ENCODE peak calls at places on chromosome 6, in eight cellular contexts. A is choroid plexus epithelial cell; Z is GM12865; J is GM23338; K is CD8-positive, alpha-beta T cell; F is heart left ventricle; C is neural progenitor cell; U is astrocyte of the spinal cord. Y is an unnamed sample.

GRCh38 chr6:166862978-166863530 is 93.3 kb downstream of the RNASET2 start:
- DNase-seq in A (no peak), Z (no peak), J (peak), K (no peak), F (no peak), C (no peak), U (no peak), Y (no peak)

GRCh38 chr6:165725201-165725600 is 62.2 kb upstream of the PDE10A start:
- DNase-seq in A (no peak), Z (no peak), J (peak), K (no peak), F (no peak), C (no peak), U (no peak), Y (no peak)

GRCh38 chr6:60687085-60687484 is 1598.9 kb downstream of the KHDRBS2 start:
- DNase-seq in A (no peak), Z (no peak), J (no peak), K (no peak), F (no peak), C (no peak), U (no peak), Y (no peak)

GRCh38 chr6:38501931-38502330 is 137.8 kb downstream of the BTBD9 start:
- DNase-seq in A (no peak), Z (no peak), J (no peak), K (no peak), F (no peak), C (no peak), U (no peak), Y (no peak)

GRCh38 chr6:34709386-34709785 is 12.8 kb upstream of the ILRUN start:
- DNase-seq in A (peak), Z (no peak), J (no peak), K (no peak), F (peak), C (no peak), U (peak), Y (no peak)

GRCh38 chr6:20241102-20241501 is 28.8 kb upstream of the MBOAT1 start:
- DNase-seq in A (no peak), Z (no peak), J (no peak), K (no peak), F (no peak), C (no peak), U (no peak), Y (no peak)

GRCh38 chr6:3325210-3325609 is 66.5 kb downstream of the PSMG4 start:
- DNase-seq in A (peak), Z (no peak), J (no peak), K (no peak), F (no peak), C (no peak), U (peak), Y (no peak)

GRCh38 chr6:11224252-11224965 is 8.1 kb downstream of the NEDD9 start:
- DNase-seq in A (no peak), Z (peak), J (no peak), K (peak), F (no peak), C (no peak), U (peak), Y (no peak)

GRCh38 chr6:163099621-163100171 is 314.8 kb upstream of the QKI start:
- DNase-seq in A (no peak), Z (no peak), J (peak), K (no peak), F (no peak), C (peak), U (no peak), Y (no peak)

GRCh38 chr6:6870914-6871313 is 236.8 kb upstream of the RREB1 start:
- DNase-seq in A (no peak), Z (no peak), J (no peak), K (no peak), F (no peak), C (no peak), U (no peak), Y (no peak)

GRCh38 chr6:123829302-123829953 is 25.8 kb downstream of the NKAIN2 start:
- DNase-seq in A (peak), Z (no peak), J (no peak), K (no peak), F (no peak), C (no peak), U (peak), Y (no peak)

GRCh38 chr6:166313255-166314070 is 5.3 kb upstream of the PRR18 start:
- DNase-seq in A (peak), Z (peak), J (peak), K (peak), F (no peak), C (peak), U (peak), Y (peak)

GRCh38 chr6:431986-432385 is 40.4 kb downstream of the IRF4 start:
- DNase-seq in A (no peak), Z (peak), J (no peak), K (no peak), F (no peak), C (no peak), U (peak), Y (no peak)

GRCh38 chr6:142713959-142714358 is 231.0 kb downstream of the HIVEP2 start:
- DNase-seq in A (no peak), Z (no peak), J (no peak), K (no peak), F (no peak), C (no peak), U (no peak), Y (no peak)

GRCh38 chr6:71444222-71444621 is 155.6 kb downstream of the OGFRL1 start:
- DNase-seq in A (peak), Z (no peak), J (no peak), K (no peak), F (no peak), C (no peak), U (no peak), Y (no peak)

GRCh38 chr6:6665505-6665904 is 77.0 kb downstream of the LY86 start:
- DNase-seq in A (no peak), Z (no peak), J (peak), K (no peak), F (no peak), C (peak), U (no peak), Y (no peak)

GRCh38 chr6:155530219-155530834 is 74.7 kb upstream of the NOX3 start:
- DNase-seq in A (peak), Z (peak), J (peak), K (no peak), F (no peak), C (peak), U (peak), Y (peak)

GRCh38 chr6:2149370-2150006 is 95.9 kb downstream of the GMDS start:
- DNase-seq in A (no peak), Z (no peak), J (no peak), K (no peak), F (no peak), C (no peak), U (no peak), Y (no peak)

GRCh38 chr6:154166140-154166539 is 127.1 kb downstream of the OPRM1 start:
- DNase-seq in A (no peak), Z (no peak), J (peak), K (no peak), F (no peak), C (no peak), U (no peak), Y (no peak)

GRCh38 chr6:2275207-2275891 is 29.9 kb upstream of the GMDS start:
- DNase-seq in A (peak), Z (no peak), J (no peak), K (no peak), F (no peak), C (no peak), U (peak), Y (no peak)

GRCh38 chr6:35601331-35602132 is 87.2 kb downstream of the FKBP5 start:
- DNase-seq in A (peak), Z (no peak), J (peak), K (peak), F (peak), C (peak), U (peak), Y (no peak)

GRCh38 chr6:129233458-129234134 is 350.7 kb downstream of the LAMA2 start:
- DNase-seq in A (no peak), Z (peak), J (no peak), K (no peak), F (no peak), C (no peak), U (no peak), Y (peak)

GRCh38 chr6:106072501-106073140 is 13.5 kb upstream of the PRDM1 start:
- DNase-seq in A (no peak), Z (no peak), J (peak), K (no peak), F (no peak), C (no peak), U (no peak), Y (no peak)

GRCh38 chr6:7697432-7697819 is 28.5 kb upstream of the BMP6 start:
- DNase-seq in A (peak), Z (no peak), J (no peak), K (no peak), F (no peak), C (no peak), U (no peak), Y (no peak)

GRCh38 chr6:6725120-6725833 is 136.8 kb downstream of the LY86 start:
- DNase-seq in A (no peak), Z (no peak), J (peak), K (no peak), F (no peak), C (peak), U (no peak), Y (no peak)

GRCh38 chr6:66522864-66523263 is 815.8 kb upstream of the EYS start:
- DNase-seq in A (no peak), Z (no peak), J (no peak), K (no peak), F (no peak), C (no peak), U (no peak), Y (no peak)

GRCh38 chr6:106807946-106808611 is 166.4 kb downstream of the CD24 start:
- DNase-seq in A (no peak), Z (no peak), J (peak), K (no peak), F (no peak), C (no peak), U (no peak), Y (no peak)

GRCh38 chr6:41370488-41371111 is 35.2 kb downstream of the NCR2 start:
- DNase-seq in A (no peak), Z (no peak), J (peak), K (no peak), F (no peak), C (peak), U (no peak), Y (no peak)

GRCh38 chr6:2327591-2327990 is 82.2 kb upstream of the GMDS start:
- DNase-seq in A (no peak), Z (no peak), J (no peak), K (no peak), F (no peak), C (no peak), U (no peak), Y (no peak)

GRCh38 chr6:32840604-32841246 is 2.2 kb upstream of the TAP2 start:
- DNase-seq in A (no peak), Z (peak), J (no peak), K (no peak), F (no peak), C (no peak), U (no peak), Y (no peak)

GRCh38 chr6:163036251-163036650 is 308.5 kb downstream of the PACRG start:
- DNase-seq in A (no peak), Z (no peak), J (no peak), K (no peak), F (no peak), C (no peak), U (no peak), Y (no peak)

GRCh38 chr6:84791927-84792326 is 27.5 kb upstream of the TBX18 start:
- DNase-seq in A (no peak), Z (no peak), J (no peak), K (no peak), F (no peak), C (no peak), U (no peak), Y (no peak)

GRCh38 chr6:26544473-26544872 is 6.3 kb downstream of the HMGN4 start:
- DNase-seq in A (no peak), Z (no peak), J (no peak), K (no peak), F (no peak), C (no peak), U (no peak), Y (no peak)

GRCh38 chr6:8070718-8071117 is 6.5 kb upstream of the BLOC1S5 start:
- DNase-seq in A (no peak), Z (no peak), J (no peak), K (no peak), F (no peak), C (no peak), U (no peak), Y (no peak)

GRCh38 chr6:163602851-163603250 is 188.3 kb downstream of the QKI start:
- DNase-seq in A (no peak), Z (no peak), J (no peak), K (no peak), F (no peak), C (no peak), U (no peak), Y (no peak)

GRCh38 chr6:20696676-20697075 is 162.4 kb downstream of the CDKAL1 start:
- DNase-seq in A (peak), Z (no peak), J (no peak), K (no peak), F (no peak), C (no peak), U (peak), Y (no peak)

GRCh38 chr6:137045221-137045789 is 540 bp upstream of the IL20RA start:
- DNase-seq in A (no peak), Z (no peak), J (no peak), K (no peak), F (no peak), C (no peak), U (no peak), Y (no peak)
- H3K4me3 ChIP-seq in A (no peak), Z (no peak), J (peak), K (no peak), F (no peak), C (no peak), U (no peak), Y (no peak)

GRCh38 chr6:111777357-111777756 is 95.9 kb downstream of the FYN start:
- DNase-seq in A (no peak), Z (peak), J (no peak), K (no peak), F (no peak), C (no peak), U (no peak), Y (no peak)
- TF ChIP-seq CTCF in A (no peak), Z (no peak), J (peak), K (no peak), F (no peak), C (peak), U (peak), Y (peak)

GRCh38 chr6:64252256-64252655 is 616.7 kb downstream of the PHF3 start:
- DNase-seq in A (no peak), Z (no peak), J (no peak), K (no peak), F (no peak), C (no peak), U (no peak), Y (no peak)

GRCh38 chr6:64257586-64257985 is 622.0 kb downstream of the PHF3 start:
- DNase-seq in A (no peak), Z (no peak), J (no peak), K (no peak), F (no peak), C (no peak), U (no peak), Y (no peak)

GRCh38 chr6:64254558-64254957 is 619.0 kb downstream of the PHF3 start:
- DNase-seq in A (no peak), Z (no peak), J (no peak), K (no peak), F (no peak), C (no peak), U (no peak), Y (no peak)

GRCh38 chr6:64256483-64256882 is 620.9 kb downstream of the PHF3 start:
- DNase-seq in A (no peak), Z (no peak), J (no peak), K (no peak), F (no peak), C (no peak), U (no peak), Y (no peak)

GRCh38 chr6:64255000-64255399 is 619.4 kb downstream of the PHF3 start:
- DNase-seq in A (no peak), Z (peak), J (no peak), K (no peak), F (no peak), C (no peak), U (no peak), Y (no peak)
- H3K4me3 ChIP-seq in A (no peak), Z (no peak), J (no peak), K (no peak), F (no peak), C (no peak), U (no peak), Y (no peak)

GRCh38 chr6:14692208-14692607 is 553.7 kb upstream of the JARID2 start:
- DNase-seq in A (no peak), Z (no peak), J (no peak), K (no peak), F (no peak), C (no peak), U (no peak), Y (no peak)
- TF ChIP-seq CTCF in A (no peak), Z (no peak), J (no peak), K (no peak), F (no peak), C (no peak), U (no peak), Y (no peak)

GRCh38 chr6:121668259-121668658 is 232.8 kb downstream of the GJA1 start:
- DNase-seq in A (peak), Z (no peak), J (no peak), K (no peak), F (no peak), C (no peak), U (no peak), Y (no peak)

GRCh38 chr6:121663292-121663691 is 227.8 kb downstream of the GJA1 start:
- DNase-seq in A (no peak), Z (no peak), J (no peak), K (no peak), F (no peak), C (no peak), U (no peak), Y (no peak)

GRCh38 chr6:121664199-121664598 is 228.8 kb downstream of the GJA1 start:
- DNase-seq in A (no peak), Z (no peak), J (no peak), K (no peak), F (no peak), C (no peak), U (no peak), Y (no peak)

GRCh38 chr6:121670511-121670910 is 235.1 kb downstream of the GJA1 start:
- DNase-seq in A (peak), Z (no peak), J (no peak), K (no peak), F (no peak), C (no peak), U (peak), Y (no peak)

GRCh38 chr6:121666809-121667208 is 231.4 kb downstream of the GJA1 start:
- DNase-seq in A (peak), Z (no peak), J (no peak), K (no peak), F (no peak), C (no peak), U (peak), Y (no peak)
- H3K4me3 ChIP-seq in A (no peak), Z (no peak), J (no peak), K (no peak), F (no peak), C (no peak), U (no peak), Y (no peak)

GRCh38 chr6:73556796-73557195 is 36.0 kb upstream of the EEF1A1 start:
- DNase-seq in A (no peak), Z (no peak), J (no peak), K (no peak), F (no peak), C (no peak), U (no peak), Y (no peak)
- TF ChIP-seq CTCF in A (no peak), Z (no peak), J (no peak), K (no peak), F (no peak), C (no peak), U (no peak), Y (no peak)

GRCh38 chr6:99590728-99591672 is 15.6 kb upstream of the PRDM13 start:
- DNase-seq in A (no peak), Z (no peak), J (peak), K (no peak), F (no peak), C (peak), U (no peak), Y (no peak)

GRCh38 chr6:99589907-99590493 is 16.6 kb upstream of the PRDM13 start:
- DNase-seq in A (no peak), Z (no peak), J (no peak), K (no peak), F (no peak), C (no peak), U (no peak), Y (no peak)

GRCh38 chr6:99589290-99589672 is 17.4 kb upstream of the PRDM13 start:
- DNase-seq in A (no peak), Z (no peak), J (peak), K (no peak), F (no peak), C (peak), U (no peak), Y (no peak)

GRCh38 chr6:99592900-99593299 is 13.7 kb upstream of the PRDM13 start:
- DNase-seq in A (peak), Z (no peak), J (no peak), K (no peak), F (no peak), C (no peak), U (no peak), Y (no peak)

DNA sequence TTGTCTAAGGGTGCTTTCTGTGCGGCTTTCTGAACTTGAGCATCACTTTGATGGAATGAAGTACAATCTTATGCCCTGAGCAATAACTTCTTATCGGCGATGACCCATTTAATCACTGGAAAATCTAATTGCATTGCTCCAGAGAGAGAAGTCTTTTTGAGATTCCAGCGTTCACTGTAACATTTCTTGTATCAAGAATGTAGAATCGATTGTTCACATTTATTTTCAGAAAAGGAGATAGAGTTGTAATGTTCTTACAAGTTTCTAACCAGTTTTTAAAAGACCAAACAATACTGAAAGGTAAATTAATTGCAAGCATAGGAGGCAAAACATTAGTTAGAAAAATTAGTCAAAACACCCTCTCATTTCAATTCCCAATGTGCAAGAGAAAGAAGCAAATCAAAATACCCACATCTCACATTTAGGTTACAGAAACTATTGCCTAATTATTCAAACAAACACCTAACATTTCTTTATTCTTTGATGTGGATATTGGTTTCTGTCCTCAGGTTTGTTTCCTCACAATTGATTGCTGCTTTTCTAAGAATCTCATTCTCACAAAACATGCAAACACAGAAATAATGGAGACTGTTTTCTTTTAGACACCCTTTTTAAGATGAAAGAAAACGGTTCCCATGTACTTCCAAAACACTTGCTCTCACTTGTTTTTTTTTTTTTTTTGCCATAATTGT is 14.8 kb upstream of the PRDM13 start:
- DNase-seq in A (no peak), Z (no peak), J (no peak), K (no peak), F (no peak), C (no peak), U (no peak), Y (no peak)
- H3K4me3 ChIP-seq in A (no peak), Z (no peak), J (peak), K (no peak), F (no peak), C (no peak), U (no peak), Y (no peak)

GRCh38 chr6:17200395-17200794 is 80.8 kb upstream of the RBM24 start:
- DNase-seq in A (no peak), Z (no peak), J (peak), K (no peak), F (no peak), C (peak), U (no peak), Y (no peak)
- TF ChIP-seq CTCF in A (peak), Z (no peak), J (peak), K (no peak), F (no peak), C (peak), U (peak), Y (no peak)

DNA sequence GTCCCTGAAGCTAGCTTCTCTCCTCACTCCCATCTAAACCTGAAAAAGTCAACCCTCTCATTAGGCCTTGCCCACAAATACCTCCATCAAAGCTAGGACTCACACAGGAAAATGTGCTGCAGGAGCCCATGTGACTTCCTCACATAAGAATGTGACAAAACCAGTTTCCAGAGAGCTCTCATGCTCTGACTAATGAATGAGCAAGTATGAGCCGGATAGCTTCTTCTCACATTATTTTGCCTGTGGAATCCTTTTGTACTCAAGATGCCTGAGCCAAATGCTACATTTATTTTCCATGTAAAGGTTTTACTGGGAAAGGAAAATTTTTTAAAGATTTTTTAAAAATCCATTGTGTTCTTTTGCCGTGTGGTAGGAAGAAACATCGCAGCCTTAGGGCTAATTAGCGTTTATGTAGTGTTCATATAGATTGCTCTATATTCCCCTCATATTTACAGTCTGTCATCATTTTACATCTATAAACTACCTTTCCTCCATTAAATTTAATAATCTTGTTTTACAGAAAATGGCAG is 68.6 kb upstream of the CCN6 start:
- DNase-seq in A (peak), Z (no peak), J (peak), K (peak), F (no peak), C (no peak), U (peak), Y (no peak)
- H3K4me3 ChIP-seq in A (no peak), Z (no peak), J (no peak), K (no peak), F (no peak), C (no peak), U (no peak), Y (no peak)

Y was measured in GM12864.